ENCODE peak calls at places on chromosome 4, in six cellular contexts. N is CD8-positive, alpha-beta T cell; C is astrocyte of the hippocampus; S is lower leg skin; F is germinal center; M is GM19239. H is an unnamed sample.

GRCh38 chr4:23945521-23946017 is 55.7 kb upstream of the PPARGC1A start:
- DNase-seq in N (no peak), C (peak; percentile 77), S (peak; percentile 92), F (no peak), M (no peak), H (peak; percentile 79)

GRCh38 chr4:38210396-38211114 is 250.4 kb downstream of the PTTG2 start:
- DNase-seq in N (no peak), C (peak; percentile 85), S (no peak), F (no peak), M (no peak), H (peak; percentile 17)

GRCh38 chr4:5708171-5708828 is at the start of gene EVC2:
- DNase-seq in N (peak; percentile 16), C (peak; percentile 80), S (peak; percentile 96), F (peak; percentile 42), M (no peak), H (peak; percentile 89)

GRCh38 chr4:67035501-67035900 is 509.8 kb downstream of the CENPC start:
- DNase-seq in N (no peak), C (peak; percentile 81), S (no peak), F (no peak), M (no peak), H (no peak)

GRCh38 chr4:149784018-149784417 is 31.6 kb downstream of the IQCM start:
- DNase-seq in N (no peak), C (peak; percentile 19), S (no peak), F (no peak), M (no peak), H (no peak)

GRCh38 chr4:168621806-168622589 is 125.1 kb downstream of the PALLD start:
- DNase-seq in N (no peak), C (peak; percentile 93), S (peak; percentile 2), F (no peak), M (no peak), H (peak; percentile 55)

GRCh38 chr4:111945014-111945413 is 200.2 kb upstream of the FAM241A start:
- DNase-seq in N (no peak), C (peak; percentile 9), S (no peak), F (no peak), M (no peak), H (peak; percentile 29)

GRCh38 chr4:151407466-151408379 is 1.3 kb upstream of the FHIP1A start:
- DNase-seq in N (no peak), C (peak; percentile 17), S (no peak), F (peak; percentile 29), M (peak; percentile 84), H (peak; percentile 50)

GRCh38 chr4:41061482-41062185 is 152.7 kb downstream of the APBB2 start:
- DNase-seq in N (no peak), C (no peak), S (no peak), F (no peak), M (no peak), H (no peak)

GRCh38 chr4:83083925-83084475 is 30.5 kb downstream of the PLAC8 start:
- DNase-seq in N (peak; percentile 52), C (no peak), S (no peak), F (no peak), M (no peak), H (no peak)

GRCh38 chr4:24582235-24582863 is 2.0 kb downstream of the DHX15 start:
- DNase-seq in N (no peak), C (no peak), S (no peak), F (no peak), M (no peak), H (no peak)

GRCh38 chr4:244471-244870 is 60.8 kb downstream of the ZNF732 start:
- DNase-seq in N (peak; percentile 33), C (no peak), S (no peak), F (peak; percentile 6), M (no peak), H (peak; percentile 14)

GRCh38 chr4:173917255-173917960 is 366.1 kb downstream of the FBXO8 start:
- DNase-seq in N (no peak), C (peak; percentile 73), S (no peak), F (no peak), M (no peak), H (peak; percentile 29)

GRCh38 chr4:118758293-118758692 is 73.1 kb downstream of the METTL14 start:
- DNase-seq in N (no peak), C (no peak), S (no peak), F (no peak), M (no peak), H (no peak)

GRCh38 chr4:173652283-173652931 is 122.4 kb upstream of the HAND2 start:
- DNase-seq in N (no peak), C (no peak), S (no peak), F (no peak), M (no peak), H (no peak)

GRCh38 chr4:147994076-147994475 is 262.2 kb downstream of the ARHGAP10 start:
- DNase-seq in N (no peak), C (peak; percentile 70), S (no peak), F (no peak), M (no peak), H (no peak)

GRCh38 chr4:130563185-130563890 is 1467.4 kb downstream of the C4orf33 start:
- DNase-seq in N (no peak), C (peak; percentile 68), S (no peak), F (no peak), M (no peak), H (peak; percentile 8)

GRCh38 chr4:8174970-8175369 is 16.4 kb upstream of the ABLIM2 start:
- DNase-seq in N (no peak), C (no peak), S (no peak), F (no peak), M (no peak), H (no peak)

GRCh38 chr4:158443731-158444130 is 78.0 kb upstream of the RXFP1 start:
- DNase-seq in N (no peak), C (no peak), S (no peak), F (no peak), M (no peak), H (no peak)

GRCh38 chr4:84177831-84178230 is 321.3 kb downstream of the NKX6-1 start:
- DNase-seq in N (no peak), C (no peak), S (no peak), F (no peak), M (no peak), H (no peak)

GRCh38 chr4:128384765-128385164 is 97.2 kb upstream of the PGRMC2 start:
- DNase-seq in N (no peak), C (no peak), S (no peak), F (no peak), M (no peak), H (no peak)

GRCh38 chr4:88629826-88630225 is 37.5 kb downstream of the HERC3 start:
- DNase-seq in N (no peak), C (peak; percentile 24), S (no peak), F (no peak), M (no peak), H (peak; percentile 13)

GRCh38 chr4:156764846-156765245 is 206.8 kb downstream of the PDGFC start:
- DNase-seq in N (no peak), C (no peak), S (no peak), F (no peak), M (no peak), H (no peak)

GRCh38 chr4:61734409-61734808 is 534.3 kb downstream of the ADGRL3 start:
- DNase-seq in N (no peak), C (no peak), S (no peak), F (no peak), M (no peak), H (no peak)

GRCh38 chr4:176753049-176753448 is 39.7 kb downstream of the VEGFC start:
- DNase-seq in N (no peak), C (peak; percentile 64), S (no peak), F (no peak), M (no peak), H (peak; percentile 84)